ENCODE peak calls at places on chromosome 1, in seven cellular contexts. X is GM13976; D is CD4-positive, alpha-beta T cell; H is right atrium auricular region; Z is glutamatergic neuron; T is D721Med; M is left lung. C is an unnamed sample.

GRCh38 chr1:1281533-1282321 is 1.5 kb downstream of the SCNN1D start:
- DNase-seq in Z (peak), X (no peak), D (no peak), T (no peak), M (peak), H (no peak), C (no peak)

GRCh38 chr1:223831755-223832636 is 13.8 kb downstream of the TP53BP2 start:
- DNase-seq in T (no peak), X (no peak), D (no peak), H (no peak), M (no peak), Z (no peak), C (no peak)

GRCh38 chr1:231334079-231334666 is 3.5 kb downstream of the EXOC8 start:
- DNase-seq in H (no peak), M (no peak), X (peak), D (no peak), Z (no peak), T (no peak), C (peak)

GRCh38 chr1:110070282-110070967 is at the start of gene ALX3:
- DNase-seq in Z (no peak), H (no peak), M (no peak), D (no peak), T (no peak), X (no peak), C (no peak)

GRCh38 chr1:28244549-28245251 is 8.8 kb downstream of the ATP5IF1 start:
- DNase-seq in X (peak), T (no peak), H (no peak), M (no peak), D (no peak), Z (no peak), C (peak)

GRCh38 chr1:163821679-163822078 is 499.9 kb downstream of the NUF2 start:
- DNase-seq in Z (no peak), D (no peak), T (no peak), X (no peak), M (no peak), H (no peak), C (no peak)

GRCh38 chr1:200042437-200043329 is 15.2 kb downstream of the NR5A2 start:
- DNase-seq in Z (no peak), D (no peak), T (no peak), X (peak), M (no peak), H (no peak), C (peak)

GRCh38 chr1:25555753-25556092 is 12.3 kb downstream of the LDLRAP1 start:
- DNase-seq in H (no peak), D (no peak), M (no peak), X (no peak), Z (no peak), T (no peak), C (no peak)

GRCh38 chr1:38615680-38616079 is 243.9 kb downstream of the RRAGC start:
- DNase-seq in M (no peak), T (no peak), X (no peak), D (no peak), H (no peak), Z (no peak), C (no peak)

GRCh38 chr1:109821221-109821669 is 57.5 kb upstream of the EPS8L3 start:
- DNase-seq in T (no peak), D (no peak), M (peak), H (peak), Z (no peak), X (peak), C (peak)

DNA sequence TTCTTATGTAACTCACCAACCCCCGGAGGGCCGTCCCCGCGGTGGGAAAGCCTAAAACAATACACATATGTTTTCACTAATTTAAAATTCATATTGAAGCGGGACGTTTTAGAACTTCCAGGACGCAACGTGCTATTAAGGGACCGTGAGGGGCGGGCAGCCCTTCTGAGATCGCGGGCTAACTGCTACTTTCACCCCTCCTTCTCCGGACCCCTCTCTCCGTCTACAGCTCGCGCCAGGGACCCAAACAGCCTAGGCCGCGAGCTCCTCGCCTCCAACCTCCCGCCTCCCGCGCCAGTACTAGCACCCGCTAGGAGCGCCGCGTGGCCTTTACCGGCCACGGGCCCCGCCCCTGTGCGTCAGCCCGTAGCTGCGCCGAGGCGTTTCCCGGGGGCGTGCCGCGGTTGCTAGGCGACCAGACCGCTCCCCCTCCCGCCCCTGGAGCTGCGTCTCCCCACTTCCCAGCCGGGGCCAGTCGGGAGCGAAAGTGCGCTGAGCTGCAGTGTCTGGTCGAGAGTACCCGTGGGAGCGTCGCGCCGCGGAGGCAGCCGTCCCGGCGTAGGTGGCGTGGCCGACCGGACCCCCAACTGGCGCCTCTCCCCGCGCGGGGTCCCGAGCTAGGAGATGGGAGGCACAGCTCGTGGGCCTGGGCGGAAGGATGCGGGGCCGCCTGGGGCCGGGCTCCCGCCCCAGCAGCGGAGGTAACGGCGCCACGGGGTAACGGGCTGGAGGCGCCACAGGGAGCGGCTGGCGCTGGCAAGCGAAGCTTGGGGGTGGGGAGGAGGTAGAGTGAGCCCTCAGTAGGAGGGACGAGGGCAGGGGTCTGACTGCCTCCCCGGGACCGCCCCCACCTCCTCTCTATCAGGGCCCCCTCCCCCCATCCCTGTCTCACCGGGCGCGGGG is at the start of gene DYRK3:
- DNase-seq in D (peak), M (peak), T (peak), X (peak), Z (peak), H (peak), C (peak)
- TF ChIP-seq CTCF in D (no peak), M (no peak), T (no peak), X (no peak), Z (no peak), H (no peak), C (no peak)

GRCh38 chr1:206511362-206512064 is 4.2 kb downstream of the RASSF5 start:
- DNase-seq in Z (peak), T (no peak), H (no peak), D (no peak), X (no peak), M (peak), C (no peak)
- TF ChIP-seq CTCF in Z (no peak), T (no peak), H (no peak), D (no peak), X (no peak), M (no peak), C (no peak)

DNA sequence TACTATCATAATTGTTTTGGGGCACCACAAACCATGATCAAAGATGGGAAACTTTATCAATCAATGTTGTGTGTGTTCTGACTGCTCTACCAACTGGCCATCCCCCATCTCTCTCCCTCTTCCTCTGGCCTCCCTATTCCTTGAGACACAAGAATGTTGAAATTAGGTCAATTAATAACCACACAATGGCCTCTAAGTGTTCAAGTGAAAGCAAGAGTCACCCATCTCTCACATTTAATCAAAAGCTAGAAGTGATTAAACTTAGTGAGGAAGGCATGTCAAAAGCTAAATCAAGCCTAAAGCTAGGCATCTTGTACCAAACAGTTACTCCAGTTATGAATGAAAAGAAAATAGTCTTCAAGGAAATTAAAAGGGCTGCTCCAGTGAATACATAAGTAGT is 390.3 kb upstream of the NFIA start:
- DNase-seq in X (no peak), T (no peak), M (no peak), Z (no peak), H (no peak), D (no peak), C (no peak)
- TF ChIP-seq CTCF in X (no peak), T (no peak), M (no peak), Z (no peak), H (no peak), D (no peak), C (no peak)

GRCh38 chr1:117815926-117816325 is 113.5 kb downstream of the GDAP2 start:
- DNase-seq in D (no peak), Z (peak), M (no peak), T (no peak), H (no peak), X (no peak), C (no peak)
- TF ChIP-seq CTCF in D (no peak), Z (peak), M (no peak), T (no peak), H (no peak), X (no peak), C (no peak)

GRCh38 chr1:85258536-85259117 is 835 bp downstream of the C1orf52 start:
- DNase-seq in H (no peak), M (no peak), X (no peak), T (no peak), Z (no peak), D (no peak), C (no peak)
- TF ChIP-seq CTCF in H (no peak), M (no peak), X (no peak), T (no peak), Z (no peak), D (no peak), C (peak)

DNA sequence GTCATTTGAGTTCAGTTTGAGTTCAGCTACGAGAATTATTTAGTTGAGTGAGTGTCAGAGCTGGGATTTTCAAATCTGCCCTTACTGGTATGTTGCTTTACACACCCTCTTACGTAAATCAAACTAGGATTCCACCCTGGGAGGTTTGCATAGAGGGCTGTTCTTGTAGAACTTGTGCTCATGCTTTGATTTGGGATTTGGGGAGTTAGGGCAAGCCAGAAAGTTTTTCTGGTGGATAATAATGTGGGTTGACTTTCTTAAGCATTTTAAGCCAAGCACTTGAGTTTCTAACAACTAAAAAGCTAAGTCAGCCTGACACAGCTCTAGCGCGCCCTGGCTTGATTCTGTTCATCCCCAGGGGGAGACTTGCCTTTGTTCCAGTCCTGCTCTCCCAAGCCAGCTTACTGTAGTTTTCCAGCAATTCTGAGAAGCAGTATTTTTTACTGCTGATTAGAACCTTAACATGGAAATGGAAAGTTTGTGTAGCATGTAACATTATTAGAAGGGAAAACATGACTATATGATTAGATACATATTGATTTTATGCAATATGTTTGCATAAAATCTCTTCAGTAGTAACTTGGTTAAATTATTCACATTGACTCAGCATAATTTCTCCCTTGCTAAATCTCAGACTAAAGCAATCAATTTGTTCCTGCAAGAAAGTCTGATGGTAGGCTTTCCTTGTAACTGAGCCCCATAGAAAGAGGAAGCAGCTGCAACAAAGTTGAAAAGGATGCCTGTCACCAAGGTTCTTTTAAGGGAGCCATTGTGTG is 11.1 kb upstream of the PGD start:
- DNase-seq in X (peak), D (no peak), T (no peak), Z (peak), H (peak), M (peak), C (peak)
- TF ChIP-seq CTCF in X (no peak), D (no peak), T (no peak), Z (no peak), H (no peak), M (no peak), C (no peak)

GRCh38 chr1:14567056-14567455 is 31.4 kb upstream of the KAZN start:
- DNase-seq in M (no peak), H (no peak), D (no peak), T (no peak), X (no peak), Z (no peak), C (no peak)
- TF ChIP-seq CTCF in M (no peak), H (no peak), D (no peak), T (peak), X (no peak), Z (no peak), C (no peak)

GRCh38 chr1:85502625-85503083 is 37.7 kb upstream of the DDAH1 start:
- DNase-seq in Z (no peak), H (peak), M (no peak), T (no peak), X (no peak), D (no peak), C (peak)
- TF ChIP-seq CTCF in Z (peak), H (peak), M (peak), T (peak), X (peak), D (no peak), C (no peak)

C was measured in GM10248.